ENCODE peak calls at places on chromosomes 11 and 22, in five cellular contexts. B is spleen, A is left lung, N is tibial artery, G is right cardiac atrium. Q is an unnamed sample. For H3K27me3 and H3K4me1, the result is how much of the 10 kb centered on the place peaks cover.

GRCh38 chr11:130340671-130341319 is 26.1 kb upstream of the ZBTB44 start:
- DNase-seq in A (no peak), N (no peak), B (no peak), G (no peak), Q (no peak)

GRCh38 chr11:31641477-31642062 is 132.0 kb downstream of the ELP4 start:
- DNase-seq in B (no peak), A (no peak), G (no peak), N (no peak), Q (no peak)

GRCh38 chr22:26580240-26580962 is 9.5 kb downstream of the TPST2 start:
- DNase-seq in A (no peak), N (no peak), G (no peak), B (peak), Q (no peak)

GRCh38 chr11:111913997-111914396 is 1.5 kb downstream of the HSPB2 start:
- DNase-seq in G (peak), A (no peak), N (peak), B (no peak), Q (peak)

GRCh38 chr11:74443071-74443864 is 24.1 kb downstream of the KCNE3 start:
- DNase-seq in B (no peak), G (no peak), A (no peak), N (no peak), Q (no peak)

GRCh38 chr11:961921-962320 is 36.3 kb downstream of the AP2A2 start:
- DNase-seq in A (no peak), G (no peak), N (no peak), B (no peak), Q (no peak)

GRCh38 chr22:25081409-25081824 is 118.2 kb upstream of the CRYBB3 start:
- DNase-seq in N (no peak), G (no peak), A (no peak), B (no peak), Q (peak)

GRCh38 chr11:129317564-129317963 is 58.1 kb upstream of the BARX2 start:
- DNase-seq in A (no peak), G (no peak), B (no peak), N (no peak), Q (no peak)

GRCh38 chr11:66910016-66910415 is 48.2 kb downstream of the PC start:
- DNase-seq in N (no peak), A (no peak), G (no peak), B (no peak), Q (no peak)

GRCh38 chr22:39677967-39678366 is 107.4 kb downstream of the CACNA1I start:
- DNase-seq in A (no peak), B (no peak), N (no peak), G (no peak), Q (no peak)

GRCh38 chr11:8038811-8039529 is 42.0 kb upstream of the TUB start:
- DNase-seq in B (peak), A (no peak), N (no peak), G (no peak), Q (no peak)

GRCh38 chr11:27861706-27862430 is 161.6 kb upstream of the BDNF start:
- DNase-seq in A (no peak), G (no peak), N (no peak), B (no peak), Q (no peak)

GRCh38 chr11:122155001-122155400 is 39.0 kb upstream of the BLID start:
- DNase-seq in N (no peak), B (no peak), A (no peak), G (no peak), Q (no peak)

GRCh38 chr11:128568166-128568778 is 19.1 kb downstream of the ETS1 start:
- DNase-seq in G (peak), A (no peak), N (no peak), B (peak), Q (no peak)

GRCh38 chr11:6737872-6738466 is 33.8 kb downstream of the OR2AG2 start:
- DNase-seq in A (no peak), N (no peak), G (no peak), B (no peak), Q (no peak)

GRCh38 chr11:11211186-11211585 is 141.9 kb downstream of the CSNK2A3 start:
- DNase-seq in G (no peak), N (no peak), A (no peak), B (no peak), Q (no peak)

GRCh38 chr11:79304599-79305212 is 136.1 kb downstream of the TENM4 start:
- DNase-seq in G (no peak), N (no peak), B (no peak), A (no peak), Q (no peak)

GRCh38 chr11:107999759-108000455 is 8.8 kb upstream of the CUL5 start:
- DNase-seq in B (no peak), A (no peak), N (no peak), G (no peak), Q (no peak)

GRCh38 chr22:42368379-42369249 is 63.6 kb downstream of the NFAM1 start:
- DNase-seq in A (peak), G (peak), N (peak), B (peak), Q (no peak)

GRCh38 chr22:45491841-45492240 is 10.8 kb upstream of the FBLN1 start:
- DNase-seq in A (peak), G (no peak), N (peak), B (no peak), Q (no peak)

GRCh38 chr11:81000334-81001100 is 1559.7 kb upstream of the TENM4 start:
- DNase-seq in B (no peak), G (no peak), N (no peak), A (no peak), Q (no peak)

GRCh38 chr22:45880091-45880651 is 96.8 kb downstream of the WNT7B start:
- DNase-seq in A (peak), N (peak), G (peak), B (peak), Q (no peak)

DNA sequence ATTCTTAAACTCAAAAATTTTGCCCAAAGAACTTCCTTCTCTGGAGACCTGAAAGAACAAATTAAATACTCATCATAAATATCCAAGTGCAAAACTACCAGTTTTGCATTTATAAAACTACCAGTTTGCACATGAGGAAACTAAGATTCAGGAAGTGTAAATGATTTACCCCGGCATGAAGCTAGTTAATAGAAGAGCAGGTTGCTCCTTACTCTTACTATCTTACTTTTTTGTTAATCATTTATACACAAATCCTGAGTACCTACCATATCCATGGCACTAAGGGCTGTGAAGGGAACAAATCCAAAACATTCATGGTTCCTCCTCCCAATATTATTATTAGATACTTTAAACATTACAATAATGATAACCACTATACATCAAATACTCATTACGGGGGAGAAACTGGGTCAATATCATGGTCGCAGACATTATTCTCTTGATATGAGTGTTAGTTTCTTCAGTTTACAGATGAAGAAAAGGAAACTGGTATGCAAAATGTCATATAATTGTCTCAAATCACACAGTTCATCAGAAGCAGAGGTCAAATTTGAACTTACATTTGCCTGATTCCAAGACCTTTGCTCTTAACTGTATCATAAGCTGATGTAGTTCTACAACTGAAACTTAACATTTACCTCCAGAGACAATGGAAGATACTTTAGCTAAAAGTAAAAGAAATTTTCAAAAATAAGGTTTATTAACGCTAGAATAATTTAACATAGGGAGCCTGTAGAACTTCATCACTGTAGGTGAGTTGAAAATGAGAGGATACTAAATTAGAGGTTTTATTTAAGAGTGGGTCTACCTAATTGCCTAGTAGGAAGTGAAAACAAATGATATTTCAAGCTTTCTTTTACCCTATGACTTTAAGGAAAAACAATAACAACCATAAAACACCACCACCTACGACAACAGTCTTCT is 74.5 kb downstream of the FAM76B start:
- DNase-seq in G (no peak), B (no peak), N (no peak), A (no peak), Q (no peak)
- H3K27me3 ChIP-seq in G (under half), B (under half), N (under half), A (under half), Q (under half)

GRCh38 chr11:64181506-64182411 is 4.2 kb upstream of the STIP1 start:
- DNase-seq in A (peak), N (peak), B (peak), G (peak), Q (peak)
- H3K27ac ChIP-seq in A (peak), N (peak), B (peak), G (peak), Q (peak)

GRCh38 chr22:49656291-49656851 is 171.3 kb downstream of the BRD1 start:
- DNase-seq in A (no peak), B (peak), G (no peak), N (no peak), Q (no peak)

GRCh38 chr22:49659281-49659923 is 168.3 kb downstream of the BRD1 start:
- DNase-seq in N (peak), A (no peak), B (peak), G (no peak), Q (no peak)

GRCh38 chr22:49657275-49657973 is 170.2 kb downstream of the BRD1 start:
- DNase-seq in B (peak), A (peak), G (peak), N (peak), Q (peak)

GRCh38 chr22:49658902-49659280 is 168.8 kb downstream of the BRD1 start:
- DNase-seq in B (peak), N (peak), G (no peak), A (no peak), Q (no peak)

DNA sequence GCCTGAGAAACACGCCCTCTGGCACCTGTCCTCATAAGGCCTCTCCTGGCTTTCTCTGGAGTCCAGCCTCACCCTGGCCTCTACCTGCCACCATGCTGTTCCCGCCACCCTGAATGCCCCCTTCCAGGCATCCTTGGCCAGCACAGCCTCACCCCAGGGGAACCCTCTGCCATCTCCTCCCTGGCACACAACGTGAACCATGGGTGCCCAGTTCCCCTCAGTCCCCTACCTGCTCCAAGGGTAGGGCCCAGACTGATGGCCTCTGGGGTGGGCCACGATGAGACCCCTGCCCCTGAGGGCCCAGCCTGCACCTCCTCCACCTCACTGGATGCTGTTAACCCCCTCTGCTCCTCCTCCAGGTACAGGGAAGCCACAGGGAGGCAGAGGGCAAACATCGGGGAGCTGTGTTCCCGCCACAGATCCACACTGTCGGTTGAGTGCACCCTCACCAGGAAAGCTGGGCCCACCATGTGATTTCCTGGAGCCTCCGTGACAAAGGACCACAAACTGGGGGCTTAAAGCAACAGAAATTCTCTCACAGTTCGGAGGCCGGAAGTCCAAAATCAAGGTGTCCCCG is 169.6 kb downstream of the BRD1 start:
- DNase-seq in B (no peak), G (no peak), N (peak), A (no peak), Q (no peak)
- H3K4me1 ChIP-seq in B (half or more), G (under half), N (under half), A (under half), Q (under half)

DNA sequence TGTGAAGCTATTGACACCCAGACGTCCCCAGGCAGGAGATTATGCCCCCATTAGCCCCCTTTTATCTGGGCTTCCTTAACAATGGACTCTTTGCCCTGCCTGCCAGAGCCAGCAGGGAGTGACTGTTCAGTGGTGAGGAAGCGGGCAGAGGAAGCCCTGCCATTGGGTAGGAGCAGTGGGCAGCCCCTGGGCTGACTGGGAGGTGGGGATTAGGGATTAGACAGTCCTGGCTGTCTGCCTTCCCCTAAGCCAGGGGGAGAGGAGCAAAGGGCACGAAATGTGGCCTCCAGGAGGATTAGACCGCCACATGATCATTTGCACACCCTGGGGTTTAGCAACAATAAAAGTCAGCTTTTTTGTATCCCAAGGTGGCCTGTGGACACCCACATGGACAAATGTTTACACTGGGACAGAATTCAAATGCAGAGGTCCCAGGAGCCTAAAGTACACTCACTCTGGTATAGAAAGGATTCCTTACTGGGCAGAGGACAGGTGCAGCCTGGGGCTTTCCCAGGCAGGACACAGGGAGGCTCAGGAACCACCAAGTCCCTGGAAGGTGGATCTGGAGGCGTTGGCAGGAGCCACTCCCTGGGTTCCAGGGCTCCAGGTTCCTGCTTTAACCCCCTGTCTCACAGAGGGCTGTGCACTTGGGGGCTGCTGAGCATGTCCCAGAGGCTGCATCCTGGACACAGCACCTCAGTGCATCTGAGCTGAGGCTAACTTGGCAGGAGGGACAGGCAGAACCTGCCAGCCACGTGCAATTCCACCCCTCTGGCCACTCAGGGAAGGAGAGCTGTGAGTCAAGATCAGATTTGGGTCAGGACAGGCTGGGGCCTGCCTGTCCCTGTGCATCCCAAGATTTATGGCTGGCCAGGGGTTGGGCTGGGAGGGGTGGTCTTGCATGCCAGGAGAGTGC is 2.1 kb downstream of the PNPLA3 start:
- DNase-seq in N (no peak), B (no peak), A (no peak), G (no peak), Q (no peak)
- H3K27me3 ChIP-seq in N (under half), B (under half), A (under half), G (under half), Q (under half)

DNA sequence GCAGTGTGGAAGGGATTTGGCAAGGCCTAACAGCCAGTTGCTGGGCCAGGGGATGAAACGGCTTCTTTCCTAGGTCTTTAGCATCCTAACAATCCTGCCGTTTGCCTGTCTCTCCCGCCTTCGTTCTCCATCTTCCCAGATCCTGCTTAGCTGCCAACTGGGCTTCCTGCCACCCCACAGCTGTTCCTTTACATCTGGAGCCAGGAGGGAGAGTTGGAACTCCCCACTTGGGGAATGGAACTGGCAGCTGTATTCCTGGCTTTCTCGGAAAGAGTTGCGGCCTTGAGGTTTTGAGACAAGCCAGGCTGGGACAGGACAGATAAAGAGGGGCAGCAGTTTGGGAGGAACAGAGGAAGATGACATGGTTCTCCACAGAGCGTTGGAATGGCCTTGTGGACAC is 59.6 kb downstream of the ST3GAL4 start:
- DNase-seq in G (peak), N (peak), B (no peak), A (peak), Q (peak)
- H3K27ac ChIP-seq in G (peak), N (peak), B (peak), A (peak), Q (peak)

DNA sequence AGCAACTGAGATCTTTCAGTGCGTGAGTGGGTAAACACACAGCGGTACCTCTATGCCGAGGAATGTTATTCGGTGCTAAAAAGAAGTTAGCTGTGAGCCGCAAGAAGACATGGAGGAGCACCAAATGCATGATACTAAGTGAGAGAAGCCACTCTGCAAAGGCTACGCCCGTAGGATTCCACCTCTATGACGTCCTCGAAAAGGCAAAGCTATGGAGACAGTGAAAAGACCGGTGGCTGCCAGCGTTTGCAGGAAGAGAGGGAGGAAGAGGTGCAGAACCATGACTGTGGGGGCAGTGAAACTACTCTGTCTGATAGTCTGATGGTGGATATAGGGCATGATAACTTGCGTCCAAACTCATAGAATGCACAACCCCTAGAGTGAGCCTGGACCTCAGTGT is 28.7 kb downstream of the IGF2 start:
- DNase-seq in N (no peak), G (no peak), A (no peak), B (no peak), Q (no peak)
- H3K4me1 ChIP-seq in N (under half), G (under half), A (under half), B (under half), Q (under half)

GRCh38 chr11:93278976-93279375 is 51.6 kb upstream of the DEUP1 start:
- DNase-seq in B (no peak), G (no peak), A (no peak), N (no peak), Q (no peak)

GRCh38 chr11:93285430-93285829 is 45.1 kb upstream of the DEUP1 start:
- DNase-seq in G (no peak), A (no peak), N (no peak), B (no peak), Q (no peak)

DNA sequence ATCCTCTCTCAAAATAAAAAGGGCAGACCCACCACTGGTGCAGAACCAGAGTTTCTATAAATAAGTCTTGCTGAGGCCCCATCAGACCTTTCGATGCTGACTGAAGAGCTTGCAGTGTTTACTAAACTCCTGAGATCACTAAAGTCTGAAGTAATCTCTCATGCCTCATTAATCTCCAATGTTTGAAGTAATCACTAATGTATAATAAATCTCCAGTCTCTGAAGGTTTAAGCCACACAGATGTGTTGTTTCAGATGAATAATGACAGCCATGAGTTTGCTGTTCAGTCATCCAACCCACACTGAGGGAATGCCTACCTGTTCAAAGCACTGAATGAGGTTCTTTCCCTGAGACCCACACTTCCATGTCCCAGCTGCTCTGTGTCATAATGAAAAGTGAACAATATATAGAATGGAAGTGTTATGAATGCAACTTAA is 50.6 kb upstream of the DEUP1 start:
- DNase-seq in G (no peak), N (no peak), A (no peak), B (no peak), Q (no peak)
- H3K27me3 ChIP-seq in G (under half), N (under half), A (under half), B (under half), Q (under half)

GRCh38 chr22:43417555-43417954 is 5.7 kb downstream of the MPPED1 start:
- DNase-seq in G (no peak), B (no peak), N (no peak), A (no peak), Q (no peak)
- H3K27ac ChIP-seq in G (no peak), B (no peak), N (no peak), A (no peak), Q (no peak)